ENCODE peak calls at places on chromosomes 16 and 17, in ten cellular contexts. X, A, C, Z, Y, S, F, O, J and R are unnamed samples.

GRCh38 chr17:56213031-56213430 is 59.8 kb downstream of the ANKFN1 start:
- DNase-seq in X (no peak), Z (no peak), J (no peak), A (no peak), O (no peak), Y (peak), C (no peak), F (no peak), S (no peak), R (no peak)

GRCh38 chr17:73257516-73257915 is 4.2 kb downstream of the CPSF4L start:
- DNase-seq in Z (no peak), J (no peak), F (no peak), X (no peak), C (no peak), A (no peak), O (no peak), Y (no peak), S (no peak), R (no peak)

GRCh38 chr17:38561416-38562214 is 44.1 kb downstream of the SRCIN1 start:
- DNase-seq in O (no peak), Z (peak), A (no peak), F (no peak), C (no peak), J (no peak), Y (no peak), S (no peak), X (no peak), R (no peak)

GRCh38 chr17:81685108-81685507 is 1.3 kb downstream of the HGS start:
- DNase-seq in X (no peak), A (no peak), J (peak), Y (peak), Z (no peak), F (no peak), C (peak), O (no peak), S (no peak), R (no peak)

GRCh38 chr17:57256708-57257112 is 387 bp downstream of the MSI2 start:
- DNase-seq in C (no peak), X (no peak), S (peak), A (no peak), Y (no peak), J (no peak), F (no peak), Z (peak), O (no peak), R (peak)

GRCh38 chr16:50246299-50247122 is 19.8 kb upstream of the ADCY7 start:
- DNase-seq in F (peak), A (no peak), J (no peak), Y (no peak), X (peak), S (peak), Z (peak), C (peak), O (no peak), R (no peak)

GRCh38 chr16:185213-185612 is 5.0 kb downstream of the HBQ1 start:
- DNase-seq in F (no peak), A (no peak), Y (no peak), S (no peak), Z (no peak), C (no peak), X (no peak), J (no peak), O (no peak), R (no peak)

GRCh38 chr17:60106377-60107059 is 27.8 kb upstream of the HEATR6 start:
- DNase-seq in Y (peak), S (no peak), C (peak), Z (no peak), X (no peak), F (no peak), O (no peak), A (no peak), J (peak), R (no peak)

GRCh38 chr16:56689171-56689570 is 6.9 kb downstream of the MT1X start:
- DNase-seq in A (no peak), Z (no peak), S (no peak), J (no peak), F (no peak), Y (no peak), O (no peak), C (no peak), X (no peak), R (no peak)

GRCh38 chr16:12406840-12407690 is 396.6 kb downstream of the CPPED1 start:
- DNase-seq in A (no peak), Z (no peak), O (no peak), C (no peak), J (peak), Y (no peak), F (no peak), S (no peak), X (no peak), R (no peak)

GRCh38 chr16:8990445-8990844 is 26.7 kb upstream of the USP7 start:
- DNase-seq in S (no peak), J (no peak), O (no peak), X (no peak), F (no peak), A (no peak), Z (no peak), C (no peak), Y (no peak), R (no peak)

GRCh38 chr16:2842340-2843000 is 12.4 kb downstream of the ZG16B start:
- DNase-seq in F (peak), J (no peak), Z (peak), C (no peak), O (peak), A (peak), X (peak), S (no peak), Y (no peak), R (peak)

GRCh38 chr16:14283786-14284185 is 212.7 kb downstream of the MRTFB start:
- DNase-seq in O (no peak), A (no peak), S (no peak), F (no peak), Y (no peak), J (no peak), X (no peak), C (peak), Z (no peak), R (no peak)

GRCh38 chr17:77083547-77083946 is 57.2 kb upstream of the SEC14L1 start:
- DNase-seq in J (no peak), F (no peak), X (no peak), Z (no peak), A (no peak), S (no peak), C (no peak), O (no peak), Y (no peak), R (no peak)

GRCh38 chr17:72184805-72185204 is 64.0 kb downstream of the SOX9 start:
- DNase-seq in X (no peak), O (no peak), A (no peak), J (no peak), C (no peak), S (no peak), Y (no peak), F (no peak), Z (no peak), R (no peak)

GRCh38 chr16:19748389-19749110 is 30.5 kb downstream of the IQCK start:
- DNase-seq in J (no peak), S (peak), Z (no peak), F (no peak), Y (no peak), C (no peak), X (no peak), O (no peak), A (no peak), R (no peak)

GRCh38 chr17:77804796-77805426 is 153.6 kb upstream of the TNRC6C start:
- DNase-seq in A (peak), X (no peak), Y (no peak), S (no peak), F (no peak), O (no peak), Z (no peak), J (no peak), C (no peak), R (no peak)

GRCh38 chr17:80783461-80783860 is 208.2 kb upstream of the CHMP6 start:
- DNase-seq in Y (no peak), A (peak), X (no peak), S (no peak), F (no peak), Z (no peak), J (no peak), C (no peak), O (no peak), R (no peak)

GRCh38 chr17:78530675-78531074 is 46.5 kb downstream of the DNAH17 start:
- DNase-seq in F (no peak), Z (no peak), J (no peak), A (no peak), O (no peak), C (no peak), Y (no peak), X (no peak), S (no peak), R (no peak)

GRCh38 chr17:82983510-82984248 is 95.7 kb upstream of the METRNL start:
- DNase-seq in A (peak), S (no peak), Z (no peak), O (no peak), J (no peak), Y (no peak), X (no peak), F (no peak), C (no peak), R (no peak)

GRCh38 chr17:58677204-58677880 is 14.5 kb downstream of the TEX14 start:
- DNase-seq in X (no peak), S (no peak), C (no peak), J (peak), Y (no peak), F (no peak), O (no peak), Z (no peak), A (no peak), R (no peak)

GRCh38 chr17:2710804-2711607 is 558 bp downstream of the CLUH start:
- DNase-seq in X (no peak), Y (no peak), Z (peak), C (no peak), O (peak), S (peak), F (peak), A (no peak), J (no peak), R (no peak)

GRCh38 chr16:27366687-27367462 is 35.1 kb upstream of the IL21R start:
- DNase-seq in Z (no peak), C (no peak), S (no peak), Y (no peak), O (peak), A (peak), X (peak), F (peak), J (no peak), R (peak)

GRCh38 chr17:35548978-35549377 is 11.5 kb upstream of the SLFN12L start:
- DNase-seq in O (no peak), J (no peak), Y (no peak), Z (no peak), S (no peak), C (no peak), X (no peak), A (no peak), F (no peak), R (no peak)

GRCh38 chr16:35711958-35712357 is 2252.5 kb downstream of the TP53TG3F start:
- DNase-seq in C (no peak), F (no peak), O (no peak), Z (no peak), X (no peak), S (no peak), Y (no peak), J (no peak), A (no peak), R (no peak)

GRCh38 chr16:85227924-85228462 is 115.7 kb upstream of the CIBAR2 start:
- DNase-seq in Y (peak), X (no peak), A (no peak), J (no peak), O (no peak), Z (peak), F (peak), C (peak), S (no peak), R (no peak)

GRCh38 chr16:1491327-1491726 is 1.8 kb upstream of the TELO2 start:
- DNase-seq in Z (no peak), Y (no peak), S (no peak), A (no peak), C (no peak), F (peak), O (no peak), J (no peak), X (no peak), R (no peak)

GRCh38 chr17:65079489-65079900 is 23.0 kb upstream of the GNA13 start:
- DNase-seq in A (no peak), J (no peak), Z (no peak), C (no peak), S (no peak), F (peak), Y (no peak), O (no peak), X (no peak), R (no peak)

GRCh38 chr17:15886804-15887203 is 58.1 kb upstream of the ADORA2B start:
- DNase-seq in O (no peak), X (no peak), J (no peak), C (no peak), S (no peak), F (no peak), A (no peak), Z (no peak), Y (no peak), R (no peak)

GRCh38 chr17:4498461-4499397 is at the start of gene SPNS2:
- DNase-seq in F (peak), X (peak), Z (peak), Y (peak), S (peak), C (no peak), J (no peak), O (peak), A (peak), R (peak)

GRCh38 chr17:62089296-62089695 is 24.2 kb upstream of the MED13 start:
- DNase-seq in O (no peak), Z (no peak), J (no peak), X (no peak), A (no peak), S (no peak), F (no peak), C (no peak), Y (no peak), R (no peak)

GRCh38 chr17:40903129-40903847 is 18.2 kb upstream of the KRT20 start:
- DNase-seq in S (peak), J (peak), F (no peak), A (no peak), X (no peak), C (peak), O (no peak), Z (no peak), Y (peak), R (no peak)

GRCh38 chr17:21272881-21273839 is 11.4 kb upstream of the MAP2K3 start:
- DNase-seq in Z (no peak), O (no peak), Y (no peak), J (no peak), F (no peak), C (no peak), S (no peak), X (no peak), A (no peak), R (no peak)

GRCh38 chr17:81656118-81656743 is at the start of gene PDE6G:
- DNase-seq in J (no peak), Z (no peak), X (no peak), F (peak), C (no peak), O (no peak), S (no peak), A (no peak), Y (no peak), R (no peak)

GRCh38 chr17:80773243-80773991 is 218.2 kb upstream of the CHMP6 start:
- DNase-seq in A (peak), O (no peak), Y (peak), F (peak), C (peak), J (no peak), X (peak), Z (no peak), S (peak), R (no peak)